ENCODE peak calls at places on chromosomes 7 and 10, in four cellular contexts. M is naive thymus-derived CD4-positive, alpha-beta T cell; N is vagina; Q is uterus. K is an unnamed sample. For H3K4me1 and H3K36me3, the result is how much of the 10 kb centered on the place peaks cover.

GRCh38 chr7:31882187-31882586 is 188.0 kb downstream of the PDE1C start:
- DNase-seq in N (no peak), M (no peak), Q (no peak), K (no peak)

GRCh38 chr10:93572606-93573005 is 6.1 kb downstream of the FFAR4 start:
- DNase-seq in M (no peak), N (no peak), Q (no peak), K (no peak)

GRCh38 chr7:120920588-120920987 is 30.0 kb upstream of the ING3 start:
- DNase-seq in N (no peak), M (no peak), Q (no peak), K (no peak)

GRCh38 chr10:128457136-128457535 is 330.9 kb upstream of the MKI67 start:
- DNase-seq in M (no peak), N (no peak), Q (no peak), K (no peak)

GRCh38 chr10:126387041-126387908 is 1.0 kb downstream of the ADAM12 start:
- DNase-seq in Q (peak), N (no peak), M (no peak), K (peak)

GRCh38 chr10:79081353-79082034 is 12.7 kb downstream of the ZMIZ1 start:
- DNase-seq in N (no peak), M (no peak), Q (no peak), K (peak)

GRCh38 chr10:24691113-24691512 is 32.6 kb downstream of the ARHGAP21 start:
- DNase-seq in M (no peak), N (no peak), Q (peak), K (no peak)

GRCh38 chr7:102431617-102432298 is 1.6 kb upstream of the ORAI2 start:
- DNase-seq in M (peak), N (no peak), Q (no peak), K (no peak)

GRCh38 chr10:105352827-105353226 is 711.7 kb downstream of the SORCS3 start:
- DNase-seq in M (no peak), Q (no peak), N (no peak), K (no peak)

GRCh38 chr10:118459642-118460193 is 117.6 kb upstream of the FAM204A start:
- DNase-seq in Q (peak), M (no peak), N (no peak), K (peak)

GRCh38 chr7:158344706-158345300 is 242.8 kb downstream of the PTPRN2 start:
- DNase-seq in N (no peak), Q (no peak), M (no peak), K (no peak)

GRCh38 chr7:47873767-47874166 is 74.5 kb downstream of the PKD1L1 start:
- DNase-seq in M (no peak), Q (no peak), N (no peak), K (peak)

GRCh38 chr7:43660141-43660540 is 69.2 kb downstream of the COA1 start:
- DNase-seq in N (no peak), Q (no peak), M (no peak), K (no peak)

GRCh38 chr7:151408839-151409554 is 841 bp downstream of the WDR86 start:
- DNase-seq in Q (no peak), N (no peak), M (peak), K (no peak)

GRCh38 chr7:35905555-35905954 is 104.7 kb downstream of the SEPTIN7 start:
- DNase-seq in Q (no peak), N (no peak), M (no peak), K (no peak)

GRCh38 chr7:139043823-139044812 is 8.3 kb upstream of the ZC3HAV1L start:
- DNase-seq in Q (no peak), M (no peak), N (no peak), K (peak)

GRCh38 chr10:120456626-120457430 is at the start of gene PLPP4:
- DNase-seq in N (no peak), Q (no peak), M (no peak), K (peak)

GRCh38 chr7:25031007-25031406 is 51.0 kb upstream of the OSBPL3 start:
- DNase-seq in Q (no peak), M (no peak), N (no peak), K (no peak)

GRCh38 chr10:132555648-132556575 is 18.3 kb downstream of the INPP5A start:
- DNase-seq in Q (peak), N (no peak), M (no peak), K (no peak)

DNA sequence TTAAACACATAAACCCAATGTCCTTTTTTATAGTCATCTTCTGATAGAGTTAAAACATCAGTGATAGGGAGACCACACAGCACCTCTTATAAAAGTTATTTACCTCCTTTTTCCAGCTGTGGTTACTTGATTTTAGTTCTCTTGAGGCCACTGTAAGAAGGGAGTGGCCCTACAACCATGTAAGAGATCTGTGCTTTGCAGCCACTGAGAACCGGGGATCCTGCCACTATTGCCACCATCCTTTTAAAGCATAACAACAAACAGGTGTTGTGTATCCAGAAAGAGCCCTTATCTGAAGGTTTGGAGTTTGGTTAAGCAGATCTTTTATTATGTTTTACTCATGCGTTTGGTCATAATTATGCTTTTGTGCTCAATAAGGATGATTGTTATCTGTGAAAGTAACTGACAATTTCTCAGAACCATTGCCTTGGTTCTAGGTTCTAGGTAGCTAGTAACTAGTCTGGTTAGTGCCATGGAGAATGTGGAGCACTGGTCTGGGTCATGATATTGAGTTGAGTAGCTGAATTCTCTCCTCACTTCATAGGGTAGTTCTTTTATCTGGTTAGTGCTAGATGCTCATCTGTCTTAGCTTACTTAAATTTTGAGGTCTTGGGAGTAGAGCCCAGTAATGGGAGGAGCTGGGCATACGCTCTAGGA is 56.5 kb downstream of the ST7 start:
- DNase-seq in Q (no peak), N (no peak), M (no peak), K (no peak)
- H3K4me1 ChIP-seq in Q (under half), N (under half), M (half or more), K (under half)

GRCh38 chr7:137625197-137625596 is 221.6 kb downstream of the DGKI start:
- DNase-seq in M (no peak), Q (no peak), N (no peak), K (peak)
- H3K27ac ChIP-seq in M (no peak), Q (no peak), N (no peak), K (no peak)

DNA sequence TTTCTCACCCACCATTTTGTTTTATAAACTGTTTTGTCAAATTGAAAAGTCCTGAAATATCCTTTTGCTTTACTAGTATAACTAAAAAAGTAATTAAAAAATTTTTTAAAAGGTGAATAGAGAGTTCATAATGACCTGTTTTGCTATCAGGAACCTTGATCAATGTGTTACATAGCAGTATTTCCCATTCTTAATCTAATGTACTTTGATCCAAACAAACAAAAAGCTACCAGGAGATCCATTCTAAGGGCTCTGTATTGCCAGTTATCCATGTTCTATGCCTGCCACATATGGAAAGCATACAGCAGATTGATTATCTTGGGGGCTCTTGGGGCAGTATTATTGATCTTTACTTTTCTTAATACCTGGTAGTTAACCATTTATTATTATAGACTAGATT is 32.1 kb downstream of the ZMYND11 start:
- DNase-seq in M (no peak), Q (no peak), N (no peak), K (no peak)
- H3K36me3 ChIP-seq in M (under half), Q (under half), N (under half), K (under half)

GRCh38 chr10:13961096-13961495 is 369.6 kb downstream of the FRMD4A start:
- DNase-seq in Q (no peak), M (no peak), N (no peak), K (peak)
- H3K4me1 ChIP-seq in Q (under half), M (under half), N (under half), K (under half)

GRCh38 chr7:140922741-140923345 is 1.9 kb downstream of the BRAF start:
- DNase-seq in M (no peak), N (no peak), Q (no peak), K (no peak)
- H3K27ac ChIP-seq in M (peak), N (no peak), Q (peak), K (no peak)

GRCh38 chr10:124997246-124997790 is 55.4 kb downstream of the ZRANB1 start:
- DNase-seq in M (no peak), Q (peak), N (no peak), K (peak)

GRCh38 chr10:124995605-124996004 is 53.7 kb downstream of the ZRANB1 start:
- DNase-seq in M (no peak), N (no peak), Q (peak), K (peak)

GRCh38 chr10:124996127-124996853 is 54.4 kb downstream of the ZRANB1 start:
- DNase-seq in N (no peak), Q (peak), M (no peak), K (no peak)

GRCh38 chr10:124997791-124998623 is 56.1 kb downstream of the ZRANB1 start:
- DNase-seq in Q (peak), N (no peak), M (no peak), K (no peak)

GRCh38 chr10:124996854-124997215 is 54.9 kb downstream of the ZRANB1 start:
- DNase-seq in M (no peak), Q (no peak), N (no peak), K (no peak)
- H3K36me3 ChIP-seq in M (under half), Q (under half), N (under half), K (half or more)

GRCh38 chr10:4943821-4944220 is 19.4 kb upstream of the AKR1C1 start:
- DNase-seq in Q (no peak), M (no peak), N (no peak), K (no peak)
- H3K4me1 ChIP-seq in Q (under half), M (under half), N (half or more), K (under half)

GRCh38 chr7:55536619-55537457 is 35.5 kb downstream of the VOPP1 start:
- DNase-seq in N (no peak), M (no peak), Q (no peak), K (no peak)

GRCh38 chr7:55534262-55534915 is 37.9 kb downstream of the VOPP1 start:
- DNase-seq in Q (no peak), N (no peak), M (no peak), K (peak)

GRCh38 chr7:55534916-55535636 is 37.2 kb downstream of the VOPP1 start:
- DNase-seq in Q (no peak), M (no peak), N (no peak), K (no peak)

GRCh38 chr7:55537458-55537825 is 34.9 kb downstream of the VOPP1 start:
- DNase-seq in Q (no peak), N (no peak), M (no peak), K (no peak)

DNA sequence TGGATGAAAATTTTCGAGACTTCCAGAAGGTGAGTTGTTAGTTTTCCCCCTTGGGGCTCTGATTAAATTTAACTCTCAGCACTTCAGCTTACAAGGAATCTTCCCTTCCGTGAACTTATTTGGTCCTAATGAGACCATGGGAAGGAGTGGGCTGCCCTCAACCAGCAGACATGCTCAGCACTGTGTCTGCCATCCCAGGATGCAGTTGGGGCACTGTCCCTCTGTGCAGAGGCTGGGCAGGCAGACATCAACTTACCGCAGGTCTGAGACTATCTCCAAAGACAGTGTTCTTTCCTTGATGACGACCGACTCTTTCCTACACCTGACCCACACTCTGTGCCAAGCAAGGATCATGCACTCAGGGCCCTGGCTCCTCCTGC is 36.7 kb downstream of the VOPP1 start:
- DNase-seq in M (no peak), Q (no peak), N (no peak), K (no peak)
- H3K27ac ChIP-seq in M (no peak), Q (no peak), N (no peak), K (no peak)

K was measured in SJSA1.